ENCODE peak calls at places on chromosomes 16 and 17, in six cellular contexts. P is GM12891, A is GM12878, S is H1, Q is HepG2, T is K562. Y is an unnamed sample.

GRCh38 chr16:85348921-85349334 is 236.7 kb upstream of the CIBAR2 start:
- DNase-seq in T (no peak), P (no peak), S (no peak), Q (no peak), A (no peak), Y (no peak)

GRCh38 chr17:33057564-33057963 is 65.9 kb downstream of the SPACA3 start:
- DNase-seq in P (no peak), A (no peak), S (no peak), Q (no peak), T (no peak), Y (no peak)

GRCh38 chr16:77450790-77451487 is 16.1 kb upstream of the ADAMTS18 start:
- DNase-seq in T (no peak), S (no peak), Q (no peak), P (no peak), A (no peak), Y (no peak)

GRCh38 chr17:71460943-71461342 is 659.9 kb upstream of the SOX9 start:
- DNase-seq in Q (no peak), S (no peak), A (no peak), T (no peak), P (no peak), Y (no peak)

GRCh38 chr17:77373298-77374169 is 232.8 kb downstream of the SEC14L1 start:
- DNase-seq in A (no peak), S (no peak), Q (no peak), P (no peak), T (peak; percentile 48), Y (peak; percentile 63)

GRCh38 chr16:4847774-4848587 is 700 bp downstream of the UBN1 start:
- DNase-seq in S (no peak), Q (peak; percentile 29), A (no peak), P (peak; percentile 42), T (peak; percentile 51), Y (peak; percentile 35)

GRCh38 chr17:43877451-43878155 is 29.7 kb downstream of the MPP2 start:
- DNase-seq in T (no peak), S (no peak), A (no peak), Q (no peak), P (no peak), Y (no peak)

GRCh38 chr17:28180449-28180848 is 138.0 kb downstream of the NLK start:
- DNase-seq in S (no peak), Q (no peak), P (no peak), A (no peak), T (no peak), Y (no peak)

GRCh38 chr17:78722101-78722761 is 59.8 kb downstream of the CYTH1 start:
- DNase-seq in P (no peak), T (no peak), A (no peak), S (no peak), Q (no peak), Y (no peak)

GRCh38 chr16:67546091-67546501 is 16.2 kb upstream of the CTCF start:
- DNase-seq in T (no peak), Q (no peak), S (no peak), A (no peak), P (no peak), Y (no peak)

GRCh38 chr17:31318298-31319190 is 2.9 kb downstream of the EVI2A start:
- DNase-seq in T (peak; percentile 33), S (no peak), Q (no peak), P (no peak), A (peak; percentile 63), Y (no peak)

GRCh38 chr17:41212524-41213169 is 13.8 kb upstream of the KRTAP9-2 start:
- DNase-seq in P (no peak), A (no peak), T (no peak), S (no peak), Q (no peak), Y (no peak)

GRCh38 chr16:49281843-49282642 is 405 bp upstream of the CBLN1 start:
- DNase-seq in A (no peak), T (peak; percentile 92), P (peak; percentile 84), S (peak; percentile 54), Q (no peak), Y (peak; percentile 85)

GRCh38 chr16:89531821-89532526 is 23.8 kb downstream of the SPG7 start:
- DNase-seq in P (no peak), S (no peak), Q (no peak), A (no peak), T (no peak), Y (no peak)
- TF ChIP-seq POLR2A in P (no peak), S (no peak), Q (no peak), A (no peak), T (no peak), Y (no peak)

GRCh38 chr17:80608326-80608725 is 63.7 kb downstream of the RPTOR start:
- DNase-seq in P (no peak), T (no peak), Q (no peak), S (no peak), A (no peak), Y (no peak)
- TF ChIP-seq TAF1 in P (no peak), T (no peak), Q (no peak), S (no peak), A (no peak), Y (no peak)

DNA sequence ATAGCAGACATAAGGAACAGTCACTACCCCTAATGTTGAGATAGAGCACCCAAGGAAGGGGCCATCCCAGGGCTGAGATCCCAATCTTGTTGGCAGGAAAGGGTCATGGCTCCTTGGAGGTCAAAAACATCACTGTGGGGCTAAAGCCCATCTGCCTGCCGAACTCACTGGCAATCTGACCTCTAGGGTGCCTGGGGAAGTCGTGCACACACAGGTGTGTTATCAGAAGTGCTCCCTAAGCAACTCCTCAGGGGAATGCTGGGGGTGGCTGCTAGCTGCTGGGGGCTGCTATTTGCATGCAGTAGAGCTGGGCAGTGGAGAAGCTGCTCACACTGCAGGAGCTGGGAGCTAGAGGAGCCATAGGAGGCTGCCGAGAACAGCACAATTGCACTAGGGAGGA is 47.5 kb upstream of the PHOSPHO1 start:
- DNase-seq in T (no peak), P (no peak), A (no peak), Q (no peak), S (no peak), Y (no peak)
- TF ChIP-seq POLR2A in T (no peak), P (no peak), A (no peak), Q (no peak), S (no peak), Y (no peak)

DNA sequence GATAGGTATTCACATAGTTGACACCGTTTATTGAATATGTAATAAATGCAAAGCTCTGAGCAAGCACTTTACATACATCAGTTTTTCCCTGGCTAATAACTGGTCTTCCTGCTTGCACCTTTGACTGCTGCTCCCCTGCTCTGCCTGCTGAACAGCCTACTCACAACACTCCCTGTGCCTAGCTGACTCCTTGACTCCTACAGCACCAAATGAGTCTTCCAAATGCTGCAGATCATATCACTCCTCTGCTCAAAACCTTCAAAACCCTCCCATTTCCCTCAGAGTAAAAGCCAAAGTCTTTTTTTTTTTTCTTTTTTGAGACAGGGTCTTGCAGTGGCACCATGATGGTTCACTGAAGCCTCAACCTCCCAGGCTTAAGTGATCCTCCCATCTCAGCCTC is 18.5 kb downstream of the EFCAB3 start:
- DNase-seq in A (no peak), Q (no peak), P (no peak), T (no peak), S (no peak), Y (no peak)
- TF ChIP-seq TAF1 in A (no peak), Q (no peak), P (no peak), T (no peak), S (no peak), Y (no peak)

GRCh38 chr17:6532441-6532885 is 23.9 kb downstream of the PITPNM3 start:
- DNase-seq in S (no peak), T (no peak), Q (no peak), P (no peak), A (no peak), Y (no peak)

GRCh38 chr17:6534846-6535514 is 21.4 kb downstream of the PITPNM3 start:
- DNase-seq in A (no peak), T (no peak), P (no peak), S (no peak), Q (no peak), Y (no peak)

GRCh38 chr17:6536053-6536452 is 20.3 kb downstream of the PITPNM3 start:
- DNase-seq in S (no peak), P (no peak), Q (no peak), A (no peak), T (no peak), Y (no peak)

GRCh38 chr17:6539871-6540270 is 16.5 kb downstream of the PITPNM3 start:
- DNase-seq in P (no peak), Q (no peak), T (no peak), A (no peak), S (no peak), Y (no peak)

DNA sequence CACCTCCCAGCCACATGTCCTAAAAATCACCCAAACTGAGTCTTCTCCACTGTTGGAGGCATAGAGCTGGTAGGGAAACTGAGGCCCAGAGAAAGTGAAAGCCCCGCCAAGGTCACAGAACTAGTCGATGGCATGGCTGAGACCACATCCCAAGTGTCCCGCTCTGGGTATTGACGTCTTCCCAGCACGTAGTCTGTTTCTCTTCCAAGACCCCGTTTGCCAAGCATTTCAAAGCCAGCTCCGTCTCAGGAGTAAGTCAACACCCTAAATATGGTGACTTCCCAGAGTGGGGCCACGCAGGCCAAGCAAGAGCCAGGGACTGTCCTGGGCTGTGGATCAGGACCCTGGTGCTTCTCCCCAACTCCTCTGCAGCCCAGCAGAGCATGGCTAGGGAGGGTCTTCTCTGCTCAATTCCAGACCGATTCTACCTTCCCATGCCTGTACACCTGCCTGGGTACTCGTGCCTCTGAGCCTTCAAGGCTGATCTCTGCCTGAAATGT is 19.7 kb downstream of the PITPNM3 start:
- DNase-seq in Q (no peak), P (no peak), T (no peak), A (no peak), S (no peak), Y (no peak)
- TF ChIP-seq POLR2A in Q (no peak), P (no peak), T (no peak), A (no peak), S (no peak), Y (no peak)